ENCODE peak calls at places on chromosomes 1 and 21, in four cellular contexts. L is CD8-positive, alpha-beta T cell; U is hepatocyte; E is heart left ventricle. Q is an unnamed sample.

GRCh38 chr1:184610872-184611614 is 143.6 kb downstream of the EDEM3 start:
- DNase-seq in E (peak; percentile 50), L (no peak), U (no peak), Q (no peak)

GRCh38 chr1:234721476-234722266 is 111.7 kb upstream of the IRF2BP2 start:
- DNase-seq in E (peak; percentile 72), U (peak; percentile 75), L (no peak), Q (no peak)

GRCh38 chr21:44405948-44406872 is 49.1 kb upstream of the LRRC3 start:
- DNase-seq in U (no peak), L (no peak), E (no peak), Q (no peak)

GRCh38 chr1:116075981-116076380 is 35.2 kb upstream of the MAB21L3 start:
- DNase-seq in E (no peak), L (no peak), U (peak; percentile 12), Q (no peak)

GRCh38 chr1:225471453-225472301 is 43.8 kb upstream of the LBR start:
- DNase-seq in E (peak; percentile 16), L (no peak), U (no peak), Q (no peak)

GRCh38 chr1:44019398-44020044 is 11.7 kb downstream of the SLC6A9 start:
- DNase-seq in U (no peak), L (no peak), E (no peak), Q (no peak)

GRCh38 chr21:15141236-15141970 is 76.6 kb upstream of the NRIP1 start:
- DNase-seq in U (no peak), L (no peak), E (no peak), Q (no peak)

GRCh38 chr1:68230901-68231626 is 1.3 kb downstream of the WLS start:
- DNase-seq in E (peak; percentile 46), L (no peak), U (peak; percentile 32), Q (no peak)

GRCh38 chr1:116375884-116376733 is 3.1 kb downstream of the ATP1A1 start:
- DNase-seq in L (peak; percentile 43), U (peak; percentile 87), E (peak; percentile 64), Q (no peak)

GRCh38 chr1:191993549-191993948 is 164.7 kb upstream of the RGS18 start:
- DNase-seq in E (no peak), L (no peak), U (no peak), Q (no peak)

GRCh38 chr1:215793210-215793609 is 226.1 kb downstream of the KCTD3 start:
- DNase-seq in E (no peak), U (no peak), L (no peak), Q (no peak)

GRCh38 chr21:36422279-36423098 is 37.3 kb downstream of the CHAF1B start:
- DNase-seq in L (peak; percentile 22), E (peak; percentile 39), U (peak; percentile 72), Q (no peak)

GRCh38 chr1:209527993-209528392 is 55.5 kb upstream of the CAMK1G start:
- DNase-seq in U (peak; percentile 85), E (no peak), L (no peak), Q (no peak)

GRCh38 chr1:19203440-19203839 is 6.6 kb downstream of the UBR4 start:
- DNase-seq in L (no peak), E (no peak), U (no peak), Q (no peak)

GRCh38 chr1:19754482-19754881 is 45.2 kb downstream of the TMCO4 start:
- DNase-seq in L (no peak), E (no peak), U (peak; percentile 59), Q (no peak)

GRCh38 chr1:175000697-175001187 is 995 bp downstream of the CACYBP start:
- DNase-seq in L (no peak), U (no peak), E (no peak), Q (no peak)

GRCh38 chr1:72397786-72398185 is 115.4 kb upstream of the NEGR1 start:
- DNase-seq in E (no peak), L (no peak), U (no peak), Q (no peak)

GRCh38 chr21:14737922-14738321 is 191.8 kb upstream of the SAMSN1 start:
- DNase-seq in E (peak; percentile 21), U (peak; percentile 66), L (peak; percentile 49), Q (no peak)

GRCh38 chr1:12143631-12144155 is 23.1 kb upstream of the TNFRSF1B start:
- DNase-seq in U (peak; percentile 86), L (peak; percentile 32), E (peak; percentile 72), Q (no peak)

GRCh38 chr1:228935855-228936727 is 200.8 kb downstream of the RHOU start:
- DNase-seq in L (no peak), E (no peak), U (peak; percentile 41), Q (no peak)

GRCh38 chr1:159492575-159493323 is 43.1 kb downstream of the OR10J5 start:
- DNase-seq in E (no peak), U (no peak), L (no peak), Q (no peak)

GRCh38 chr1:145750444-145750843 is 31.1 kb downstream of the CD160 start:
- DNase-seq in U (no peak), E (no peak), L (no peak), Q (no peak)
- H3K27ac ChIP-seq in U (no peak overlapping the region), E (no peak overlapping the region), L (no peak overlapping the region), Q (no peak overlapping the region)

GRCh38 chr1:241464985-241465384 is 54.6 kb downstream of the FH start:
- DNase-seq in L (no peak), E (no peak), U (no peak), Q (no peak)
- TF ChIP-seq CTCF in L (no peak), E (no peak), U (no peak), Q (no peak)

DNA sequence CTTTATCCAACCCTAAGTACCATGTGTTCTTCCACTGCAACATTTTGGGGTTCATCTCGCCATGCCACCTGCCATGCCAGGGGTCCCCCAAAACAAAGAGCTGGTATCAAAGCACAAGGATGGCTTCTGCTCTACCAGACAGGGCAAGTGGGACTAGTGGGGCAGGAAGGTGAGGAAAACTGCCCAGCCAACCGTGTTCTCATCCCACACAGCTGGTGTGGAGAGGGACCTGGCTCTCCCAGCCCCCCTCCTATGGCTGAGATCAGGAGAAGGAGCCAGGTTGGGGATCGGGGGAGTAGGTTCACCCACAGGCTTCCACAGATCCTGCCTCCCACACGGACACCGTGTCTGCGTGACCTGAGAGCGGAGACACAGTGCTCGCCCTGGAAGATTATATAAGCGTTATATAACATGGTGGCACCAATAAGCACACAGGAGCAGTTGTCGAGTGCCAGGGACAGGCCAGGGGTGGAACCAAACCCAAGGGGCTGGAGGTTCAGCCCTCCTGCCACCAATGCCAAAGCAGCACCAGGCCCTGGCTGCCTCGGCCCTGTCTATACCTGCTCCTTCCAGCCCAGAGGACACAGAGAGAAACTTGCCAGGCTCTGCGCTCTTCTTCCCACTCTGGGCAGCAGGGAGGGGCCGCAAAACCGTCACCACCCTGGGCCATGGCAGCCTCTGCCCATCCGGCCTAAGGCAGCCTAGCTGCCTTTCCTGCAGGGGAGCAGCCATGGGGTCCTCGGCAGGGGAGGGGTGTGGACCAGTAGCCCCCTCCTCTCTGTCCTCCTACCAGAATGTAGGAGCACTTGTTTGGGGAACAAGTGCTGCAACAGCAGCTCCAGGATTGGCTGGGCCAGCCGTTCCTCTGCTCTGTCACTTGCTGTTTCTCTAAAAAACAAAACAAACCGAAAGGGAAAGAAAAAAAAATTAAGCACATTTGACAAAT is 43.5 kb downstream of the CD34 start:
- DNase-seq in E (peak; percentile 64), L (peak; percentile 26), U (no peak), Q (no peak)
- H3K27ac ChIP-seq in E (peak overlapping the region; percentile 98), L (peak overlapping the region; percentile 72), U (no peak overlapping the region), Q (peak overlapping the region; percentile 96)

GRCh38 chr1:243411472-243411871 is 155.6 kb downstream of the SDCCAG8 start:
- DNase-seq in E (no peak), U (no peak), L (no peak), Q (no peak)

GRCh38 chr1:243408479-243408878 is 152.6 kb downstream of the SDCCAG8 start:
- DNase-seq in E (no peak), L (no peak), U (no peak), Q (no peak)

GRCh38 chr1:243413431-243414151 is 157.8 kb downstream of the SDCCAG8 start:
- DNase-seq in U (no peak), L (no peak), E (no peak), Q (no peak)

GRCh38 chr1:243407284-243408018 is 151.6 kb downstream of the SDCCAG8 start:
- DNase-seq in L (no peak), E (no peak), U (no peak), Q (no peak)

GRCh38 chr1:243409284-243409683 is 153.4 kb downstream of the SDCCAG8 start:
- DNase-seq in L (no peak), U (no peak), E (no peak), Q (no peak)
- TF ChIP-seq CTCF in L (no peak), U (peak; percentile 6), E (no peak), Q (no peak)

DNA sequence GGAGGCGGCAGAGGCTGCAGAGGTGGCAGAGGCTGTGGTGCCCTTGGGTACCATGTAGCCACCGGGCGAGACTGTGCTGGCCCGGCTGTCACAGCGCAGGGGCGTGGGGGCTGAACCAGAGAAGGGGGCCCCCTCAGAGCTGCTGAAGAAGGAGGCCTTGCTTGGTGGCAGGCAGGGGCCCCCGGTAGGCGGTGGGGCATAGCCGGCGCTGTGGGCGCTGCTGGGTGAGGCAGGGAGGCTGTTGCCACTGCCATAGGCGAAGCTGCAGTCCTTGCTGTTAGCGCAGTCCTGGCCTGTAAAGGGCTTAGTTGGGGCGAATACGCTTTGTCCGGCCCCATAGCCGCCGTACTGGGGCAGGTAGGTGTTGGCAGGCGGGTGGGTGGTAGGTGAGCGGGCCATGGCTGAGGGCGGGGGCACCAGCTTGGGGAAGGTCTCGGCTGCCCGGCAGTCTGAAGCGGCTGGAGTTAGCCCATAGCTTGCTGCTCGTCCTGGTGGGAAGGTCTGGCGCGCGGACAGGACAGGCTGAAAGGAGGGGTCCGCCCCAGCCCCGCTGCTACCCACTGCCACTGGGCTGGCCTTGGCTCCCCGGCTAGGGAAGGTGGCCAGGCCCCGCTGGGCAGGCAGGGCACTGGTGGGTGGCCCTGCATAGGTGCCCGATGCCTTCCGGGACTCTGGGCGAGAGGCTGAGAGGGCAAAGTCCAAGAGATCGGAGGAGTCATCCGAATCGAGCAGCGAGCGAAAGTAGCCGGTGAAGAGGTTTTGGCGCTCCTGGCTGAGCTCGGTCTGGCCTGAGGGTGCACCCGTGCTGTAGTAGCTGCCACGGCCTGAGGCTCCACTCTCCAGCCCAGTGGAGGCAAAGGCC is 54.9 kb downstream of the AHDC1 start:
- DNase-seq in U (no peak), L (no peak), E (no peak), Q (no peak)
- H3K27ac ChIP-seq in U (no peak overlapping the region), L (no peak overlapping the region), E (no peak overlapping the region), Q (peak overlapping the region; percentile 96)

Q was measured in esophagus squamous epithelium.